ENCODE peak calls at places on chromosomes 5 and 9, in nine cellular contexts. N is right cardiac atrium; S is OCI-LY7; M is effector memory CD4-positive, alpha-beta T cell; H is left lung; V is Panc1; K is IMR-90; E is neuronal stem cell; Q is MM.1S. X is an unnamed sample.
A peak's percentile ranks its signal among the peaks of the same experiment; 100 is the strongest.

GRCh38 chr5:141654298-141654697 is 3.1 kb upstream of the FCHSD1 start:
- DNase-seq in S (no peak), M (no peak), E (no peak), K (peak; percentile 91), N (no peak), Q (no peak), H (no peak), V (no peak), X (no peak)

GRCh38 chr5:16995372-16995771 is 59.3 kb upstream of the MYO10 start:
- DNase-seq in V (no peak), E (no peak), K (no peak), H (no peak), N (no peak), S (no peak), M (no peak), Q (no peak), X (no peak)

GRCh38 chr9:2023532-2023931 is 8.4 kb downstream of the SMARCA2 start:
- DNase-seq in E (no peak), Q (no peak), K (no peak), N (no peak), S (no peak), M (no peak), H (no peak), V (no peak), X (no peak)

GRCh38 chr5:131640043-131640856 is 5.2 kb upstream of the RAPGEF6 start:
- DNase-seq in E (no peak), M (no peak), V (no peak), Q (no peak), K (peak; percentile 62), S (peak; percentile 11), H (no peak), N (no peak), X (no peak)

GRCh38 chr9:110332766-110333165 is 4.9 kb downstream of the TXNDC8 start:
- DNase-seq in V (no peak), Q (no peak), S (no peak), K (no peak), M (no peak), N (no peak), E (no peak), H (no peak), X (no peak)

GRCh38 chr5:7762267-7762666 is 88.7 kb downstream of the CFAP90 start:
- DNase-seq in H (no peak), V (no peak), N (no peak), M (no peak), S (no peak), Q (peak; percentile 92), E (no peak), K (no peak), X (no peak)

GRCh38 chr5:80961376-80962281 is 1.5 kb downstream of the RASGRF2 start:
- DNase-seq in N (peak; percentile 51), H (no peak), V (no peak), Q (no peak), K (peak; percentile 23), E (peak; percentile 9), M (peak; percentile 6), S (no peak), X (no peak)

GRCh38 chr9:73689091-73689870 is 537.6 kb downstream of the ANXA1 start:
- DNase-seq in S (no peak), H (no peak), K (no peak), M (no peak), Q (no peak), N (no peak), V (no peak), E (no peak), X (no peak)

GRCh38 chr9:114995681-114996221 is 65.4 kb upstream of the TNFSF8 start:
- DNase-seq in K (no peak), H (no peak), N (no peak), Q (no peak), E (no peak), M (no peak), S (no peak), V (no peak), X (no peak)

GRCh38 chr5:98349251-98349989 is 424.0 kb upstream of the RGMB start:
- DNase-seq in E (no peak), N (no peak), K (peak; percentile 86), H (no peak), M (no peak), V (peak; percentile 33), Q (peak; percentile 20), S (peak; percentile 1), X (peak; percentile 4)

GRCh38 chr9:120438111-120438510 is 141.9 kb downstream of the CDK5RAP2 start:
- DNase-seq in K (peak; percentile 41), V (no peak), N (no peak), Q (no peak), S (no peak), H (no peak), E (no peak), M (no peak), X (no peak)

GRCh38 chr5:19902316-19902934 is 85.6 kb downstream of the CDH18 start:
- DNase-seq in S (no peak), E (no peak), H (no peak), Q (no peak), V (no peak), K (no peak), M (no peak), N (peak; percentile 28), X (no peak)

GRCh38 chr9:134145262-134145661 is 9.4 kb downstream of the WDR5 start:
- DNase-seq in Q (no peak), K (no peak), M (no peak), E (no peak), S (no peak), H (no peak), V (no peak), N (no peak), X (no peak)

GRCh38 chr9:134548618-134549017 is 93.0 kb upstream of the COL5A1 start:
- DNase-seq in E (no peak), H (no peak), K (no peak), Q (no peak), S (no peak), N (no peak), V (no peak), M (no peak), X (no peak)

GRCh38 chr5:99543841-99544240 is 615.0 kb upstream of the CHD1 start:
- DNase-seq in S (no peak), Q (no peak), E (no peak), M (no peak), K (no peak), H (no peak), V (no peak), N (no peak), X (no peak)

GRCh38 chr5:125006011-125006685 is 259.7 kb upstream of the ZNF608 start:
- DNase-seq in H (no peak), S (peak; percentile 97), V (no peak), M (no peak), N (no peak), Q (peak; percentile 23), E (peak; percentile 69), K (no peak), X (no peak)

GRCh38 chr9:126523621-126524111 is 90.1 kb upstream of the LMX1B start:
- DNase-seq in H (peak; percentile 40), M (no peak), E (no peak), N (peak; percentile 85), V (no peak), K (no peak), Q (no peak), S (no peak), X (no peak)

GRCh38 chr5:180607861-180608571 is 16.7 kb upstream of the SCGB3A1 start:
- DNase-seq in H (peak; percentile 36), K (no peak), E (no peak), V (no peak), S (no peak), N (no peak), Q (peak; percentile 23), M (no peak), X (no peak)

GRCh38 chr9:109001275-109001676 is 12.0 kb downstream of the CTNNAL1 start:
- DNase-seq in E (no peak), H (no peak), S (no peak), M (no peak), N (no peak), Q (no peak), K (peak; percentile 93), V (no peak), X (no peak)

DNA sequence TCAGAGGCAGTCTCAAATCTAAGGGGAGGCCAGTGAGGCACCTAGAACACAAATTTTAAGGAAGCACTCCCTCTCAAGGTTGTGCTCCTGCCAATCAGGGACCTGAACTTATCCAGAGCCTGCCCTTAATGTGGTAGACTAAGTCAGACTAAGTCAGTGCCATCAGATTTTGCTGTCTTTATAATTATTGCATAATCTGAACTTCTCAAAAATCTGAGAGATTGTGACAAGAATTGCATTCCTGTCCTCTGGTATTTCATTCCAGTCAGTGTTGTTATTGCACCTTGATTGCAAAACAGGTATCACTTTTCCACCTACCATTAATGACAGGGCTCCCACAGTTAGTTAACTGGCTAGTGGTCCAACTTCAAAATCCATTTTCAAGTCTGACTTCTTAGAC is 197.1 kb upstream of the HCN1 start:
- DNase-seq in V (no peak), Q (no peak), K (no peak), M (no peak), N (no peak), H (no peak), S (no peak), E (no peak), X (no peak)
- H3K9me3 ChIP-seq in V (peaks cover 3% of the 10 kb centered on the region), Q (no peaks in the 10 kb centered on the region), K (peaks cover 4% of the 10 kb centered on the region), M (no peaks in the 10 kb centered on the region), N (no peaks in the 10 kb centered on the region), H (peaks cover 57% of the 10 kb centered on the region), S (peaks cover 6% of the 10 kb centered on the region), E (peaks cover 3% of the 10 kb centered on the region), X (peaks cover 2% of the 10 kb centered on the region)

DNA sequence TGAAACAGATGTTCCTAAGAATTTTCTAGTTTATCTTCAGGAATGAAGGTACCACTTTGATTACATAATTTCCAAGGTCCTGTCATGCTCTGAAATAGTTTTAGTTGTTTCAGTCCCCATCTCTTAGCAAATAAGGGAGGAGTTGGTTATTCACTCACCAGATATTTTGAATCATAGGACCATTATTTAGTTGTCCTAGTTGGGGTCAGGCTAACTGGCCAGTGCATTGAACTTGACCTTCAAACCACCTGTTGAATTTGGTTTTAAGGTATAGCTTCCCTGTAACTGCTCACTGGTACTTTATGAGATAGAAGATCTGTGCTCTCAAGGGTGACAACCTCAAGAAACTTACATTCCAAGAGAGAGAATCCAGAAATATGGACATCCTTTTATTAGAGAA is 53.9 kb upstream of the TNFAIP8 start:
- DNase-seq in E (no peak), M (no peak), N (no peak), Q (no peak), K (peak; percentile 42), V (no peak), H (no peak), S (no peak), X (no peak)
- H3K9me3 ChIP-seq in E (no peaks in the 10 kb centered on the region), M (no peaks in the 10 kb centered on the region), N (no peaks in the 10 kb centered on the region), Q (no peaks in the 10 kb centered on the region), K (no peaks in the 10 kb centered on the region), V (no peaks in the 10 kb centered on the region), H (no peaks in the 10 kb centered on the region), S (peaks cover 11% of the 10 kb centered on the region), X (no peaks in the 10 kb centered on the region)

GRCh38 chr5:2896371-2897275 is 145.1 kb upstream of the IRX2 start:
- DNase-seq in V (no peak), E (no peak), H (no peak), S (no peak), Q (no peak), M (no peak), K (no peak), N (no peak), X (no peak)
- H3K9me3 ChIP-seq in V (no peaks in the 10 kb centered on the region), E (no peaks in the 10 kb centered on the region), H (peaks cover 2% of the 10 kb centered on the region), S (no peaks in the 10 kb centered on the region), Q (no peaks in the 10 kb centered on the region), M (no peaks in the 10 kb centered on the region), K (peaks cover 41% of the 10 kb centered on the region), N (peaks cover 5% of the 10 kb centered on the region), X (no peaks in the 10 kb centered on the region)

DNA sequence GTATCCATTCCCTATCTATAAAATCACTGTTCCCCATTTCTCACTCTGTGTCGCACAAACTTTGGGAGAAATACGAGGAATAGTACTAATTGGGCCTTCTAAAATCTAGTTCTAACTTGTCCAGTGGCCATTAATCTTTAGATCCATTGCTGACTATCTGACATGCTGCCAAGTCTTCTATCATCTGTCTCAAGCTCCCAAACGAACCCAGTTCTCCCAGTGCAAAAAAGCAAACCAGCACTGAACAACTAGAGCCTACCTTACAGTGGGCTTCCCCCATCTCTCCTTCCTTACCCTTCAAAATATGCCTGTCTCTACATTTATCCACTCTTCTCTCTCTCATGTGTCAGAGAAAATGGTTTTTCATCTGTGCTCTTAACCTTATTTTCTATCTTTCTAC is 3.2 kb upstream of the SPINK7 start:
- DNase-seq in N (no peak), K (no peak), E (no peak), V (no peak), S (no peak), Q (no peak), H (no peak), M (no peak), X (no peak)
- H3K9me3 ChIP-seq in N (no peaks in the 10 kb centered on the region), K (no peaks in the 10 kb centered on the region), E (no peaks in the 10 kb centered on the region), V (no peaks in the 10 kb centered on the region), S (no peaks in the 10 kb centered on the region), Q (no peaks in the 10 kb centered on the region), H (peaks cover 6% of the 10 kb centered on the region), M (no peaks in the 10 kb centered on the region), X (no peaks in the 10 kb centered on the region)

X was measured in iPS DF 6.9.